ENCODE peak calls at places on chromosome 13, in seven cellular contexts. Q is substantia nigra; X is osteoblast; I is IMR-90; N is astrocyte; R is CD8-positive, alpha-beta memory T cell; W is Peyer's patch. M is an unnamed sample.

GRCh38 chr13:90622547-90622946 is 724.9 kb upstream of the MIR17HG start:
- DNase-seq in W (no peak), I (no peak), Q (no peak), R (no peak), X (no peak), N (peak), M (no peak)

GRCh38 chr13:109146912-109147624 is 517.7 kb downstream of the MYO16 start:
- DNase-seq in R (no peak), N (peak), X (no peak), I (peak), Q (no peak), W (no peak), M (no peak)

GRCh38 chr13:110799246-110800236 is 86.0 kb downstream of the ING1 start:
- DNase-seq in Q (no peak), I (peak), X (peak), N (peak), W (no peak), R (no peak), M (no peak)

GRCh38 chr13:99218545-99218944 is 17.9 kb downstream of the UBAC2 start:
- DNase-seq in W (no peak), R (no peak), I (peak), Q (no peak), N (peak), X (no peak), M (no peak)

GRCh38 chr13:98804336-98804855 is 51.9 kb upstream of the SLC15A1 start:
- DNase-seq in R (no peak), W (peak), I (no peak), Q (no peak), X (no peak), N (no peak), M (no peak)

GRCh38 chr13:52665325-52665724 is 12.7 kb downstream of the SUGT1 start:
- DNase-seq in W (no peak), Q (no peak), R (no peak), N (no peak), I (peak), X (peak), M (no peak)

GRCh38 chr13:46575321-46575721 is 22.4 kb downstream of the LRCH1 start:
- DNase-seq in W (no peak), X (no peak), R (no peak), N (peak), I (peak), Q (no peak), M (no peak)

GRCh38 chr13:94251801-94252200 is 227.7 kb downstream of the DCT start:
- DNase-seq in R (no peak), I (peak), X (no peak), W (no peak), Q (no peak), N (peak), M (no peak)

GRCh38 chr13:38002596-38002995 is 133.0 kb upstream of the TRPC4 start:
- DNase-seq in W (no peak), X (no peak), N (no peak), I (no peak), R (no peak), Q (no peak), M (no peak)

GRCh38 chr13:48155850-48156249 is 60.9 kb upstream of the MED4 start:
- DNase-seq in Q (no peak), X (no peak), I (peak), R (peak), N (peak), W (no peak), M (no peak)

DNA sequence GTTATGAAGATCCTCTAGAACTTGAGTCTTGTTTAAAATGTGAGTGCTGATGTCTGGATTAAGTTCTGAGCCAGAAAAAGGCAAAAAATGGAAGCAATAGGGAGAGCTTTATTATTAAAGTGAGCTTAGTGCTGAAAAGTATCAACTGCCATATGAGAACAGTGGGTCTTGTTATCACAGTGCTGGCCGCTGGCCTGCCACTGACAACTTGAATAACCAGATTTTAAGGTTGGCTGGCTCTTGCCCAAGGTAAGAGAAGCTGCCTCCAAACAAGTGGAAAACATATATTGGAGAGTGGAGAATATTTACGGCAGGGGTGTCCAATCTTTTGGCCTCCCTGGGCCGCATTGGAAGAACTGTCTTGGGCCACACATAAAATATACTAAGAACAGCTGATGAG is 33.9 kb downstream of the NUFIP1 start:
- DNase-seq in W (no peak), X (no peak), R (no peak), Q (no peak), I (no peak), N (no peak), M (no peak)
- H3K27ac ChIP-seq in W (no peak), X (no peak), R (no peak), Q (no peak), I (no peak), N (no peak), M (no peak)

DNA sequence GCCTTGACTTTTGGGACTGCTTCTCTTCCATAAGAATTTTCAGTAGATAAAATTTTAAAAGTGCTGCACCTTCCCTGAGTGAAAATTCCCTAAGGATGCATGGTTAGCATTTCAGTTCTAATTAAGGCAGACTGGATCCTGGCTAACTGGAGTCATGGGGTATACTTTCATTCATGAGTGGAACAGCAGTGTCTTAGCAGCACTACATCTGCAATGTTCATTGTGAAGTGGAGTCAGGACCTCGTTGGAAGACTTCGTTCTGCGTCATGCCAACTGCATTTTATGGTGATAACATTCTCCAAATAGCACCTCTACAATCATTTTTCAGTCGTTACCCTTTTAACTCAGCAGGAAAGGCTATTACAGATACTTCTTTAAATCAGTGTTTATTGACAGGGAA is 25.5 kb downstream of the PHF11 start:
- DNase-seq in W (no peak), Q (no peak), R (no peak), X (peak), I (no peak), N (no peak), M (no peak)
- H3K27ac ChIP-seq in W (no peak), Q (no peak), R (no peak), X (no peak), I (no peak), N (no peak), M (no peak)

GRCh38 chr13:23081246-23081645 is 99.5 kb upstream of the SGCG start:
- DNase-seq in R (no peak), I (peak), N (peak), Q (no peak), X (no peak), W (no peak), M (no peak)

GRCh38 chr13:23087884-23088283 is 92.9 kb upstream of the SGCG start:
- DNase-seq in Q (no peak), W (no peak), R (no peak), X (peak), I (peak), N (no peak), M (no peak)

GRCh38 chr13:23081901-23082300 is 98.9 kb upstream of the SGCG start:
- DNase-seq in Q (no peak), N (no peak), R (no peak), I (no peak), W (no peak), X (no peak), M (no peak)

DNA sequence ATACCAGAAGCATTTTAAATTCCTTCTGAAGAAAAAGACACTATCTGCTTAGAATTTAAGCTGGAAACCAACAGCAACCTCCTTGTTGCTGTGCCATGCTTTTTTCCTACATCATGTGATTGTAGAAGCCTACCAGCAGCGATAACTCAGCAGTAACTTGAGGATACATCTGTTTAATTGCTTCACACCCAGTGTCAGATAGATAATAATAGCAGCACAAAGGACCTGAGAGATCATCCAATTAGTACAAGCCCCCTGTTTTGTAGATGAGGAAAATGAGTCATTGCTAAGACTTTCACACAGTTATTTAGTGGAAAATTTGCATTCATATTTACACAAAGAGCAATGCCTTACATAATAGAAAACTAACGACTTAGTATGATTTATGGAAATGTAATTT is 93.8 kb upstream of the SGCG start:
- DNase-seq in X (no peak), Q (no peak), N (no peak), W (no peak), I (no peak), R (no peak), M (no peak)
- H3K27ac ChIP-seq in X (no peak), Q (no peak), N (no peak), W (no peak), I (no peak), R (no peak), M (no peak)

DNA sequence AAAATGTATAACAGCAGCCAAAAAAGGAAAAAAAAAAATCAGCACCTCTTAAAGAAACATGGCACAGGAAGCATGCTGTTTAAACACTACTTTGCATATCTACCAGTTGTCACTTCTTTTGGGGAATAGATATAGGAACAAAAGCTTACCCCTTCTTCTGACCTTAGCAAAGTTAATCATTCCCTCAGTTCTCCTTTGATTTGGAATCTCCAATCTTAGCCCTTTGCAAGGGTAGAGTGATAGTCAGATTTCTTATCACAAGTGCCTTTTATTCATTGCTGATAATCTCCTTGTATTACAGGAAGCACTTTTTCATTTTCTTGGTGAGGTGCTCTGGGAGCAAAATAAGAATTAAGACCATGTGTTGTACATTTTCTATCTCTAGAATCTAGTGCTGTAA is 1327.6 kb downstream of the OLFM4 start:
- DNase-seq in R (no peak), N (no peak), W (no peak), Q (no peak), X (no peak), I (no peak), M (no peak)
- H3K27ac ChIP-seq in R (no peak), N (no peak), W (no peak), Q (no peak), X (no peak), I (no peak), M (no peak)

GRCh38 chr13:76886292-76887061 is at the start of gene KCTD12:
- DNase-seq in N (peak), X (peak), R (peak), I (peak), W (peak), Q (peak), M (no peak)

GRCh38 chr13:76884167-76884566 is 2.0 kb downstream of the KCTD12 start:
- DNase-seq in I (no peak), W (peak), R (no peak), X (peak), Q (no peak), N (no peak), M (no peak)

GRCh38 chr13:76886005-76886291 is 257 bp downstream of the KCTD12 start:
- DNase-seq in N (no peak), I (no peak), Q (no peak), W (peak), X (no peak), R (no peak), M (no peak)

GRCh38 chr13:76884571-76885202 is 1.5 kb downstream of the KCTD12 start:
- DNase-seq in Q (no peak), I (peak), X (peak), N (peak), W (no peak), R (no peak), M (no peak)

DNA sequence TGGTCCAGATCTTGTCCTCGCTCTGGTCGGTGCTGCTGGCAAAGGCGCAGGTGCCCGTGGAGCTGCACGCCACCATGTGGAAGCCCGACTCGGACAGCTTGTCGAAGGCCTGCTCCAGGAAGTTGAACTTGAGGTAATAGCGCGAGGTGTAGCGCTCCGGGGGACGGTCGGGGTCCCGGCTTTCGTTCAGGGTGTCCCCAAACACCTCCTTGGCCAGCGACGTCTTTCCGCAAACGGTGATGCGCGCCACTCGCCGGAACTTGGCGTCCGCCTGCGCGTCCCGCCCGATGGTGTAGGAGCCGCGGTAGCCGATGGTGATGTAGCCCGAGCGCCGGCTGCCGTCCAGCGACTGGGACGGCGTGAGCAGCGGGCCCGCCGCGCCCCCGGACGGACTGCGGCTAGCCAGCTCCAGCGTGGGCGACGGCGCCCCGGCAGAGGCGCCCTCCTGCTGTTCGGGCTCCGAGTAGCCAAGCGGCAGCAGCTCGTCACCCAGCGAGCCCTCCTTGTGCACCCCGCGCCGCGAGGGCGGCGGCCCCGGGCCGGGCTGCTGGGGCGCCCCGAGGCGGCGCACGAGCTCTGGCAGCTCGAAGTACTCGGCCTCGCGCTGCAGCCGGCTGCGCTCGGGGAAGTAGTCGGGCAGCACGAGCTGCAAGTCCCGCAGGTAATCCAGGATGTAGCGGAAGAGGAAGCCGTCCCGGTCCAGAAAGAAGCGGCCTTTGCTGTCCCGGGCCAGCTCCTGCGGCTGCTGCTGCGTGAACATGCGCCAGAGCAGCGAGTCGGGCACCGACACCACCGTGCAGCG is 801 bp downstream of the KCTD12 start:
- DNase-seq in X (peak), R (peak), W (peak), N (peak), I (peak), Q (no peak), M (peak)
- H3K27ac ChIP-seq in X (peak), R (no peak), W (peak), N (no peak), I (peak), Q (peak), M (peak)

GRCh38 chr13:40657307-40657706 is 9.1 kb downstream of the FOXO1 start:
- DNase-seq in Q (no peak), R (no peak), N (no peak), I (no peak), X (no peak), W (no peak), M (no peak)
- H3K27ac ChIP-seq in Q (no peak), R (no peak), N (no peak), I (no peak), X (no peak), W (no peak), M (no peak)

DNA sequence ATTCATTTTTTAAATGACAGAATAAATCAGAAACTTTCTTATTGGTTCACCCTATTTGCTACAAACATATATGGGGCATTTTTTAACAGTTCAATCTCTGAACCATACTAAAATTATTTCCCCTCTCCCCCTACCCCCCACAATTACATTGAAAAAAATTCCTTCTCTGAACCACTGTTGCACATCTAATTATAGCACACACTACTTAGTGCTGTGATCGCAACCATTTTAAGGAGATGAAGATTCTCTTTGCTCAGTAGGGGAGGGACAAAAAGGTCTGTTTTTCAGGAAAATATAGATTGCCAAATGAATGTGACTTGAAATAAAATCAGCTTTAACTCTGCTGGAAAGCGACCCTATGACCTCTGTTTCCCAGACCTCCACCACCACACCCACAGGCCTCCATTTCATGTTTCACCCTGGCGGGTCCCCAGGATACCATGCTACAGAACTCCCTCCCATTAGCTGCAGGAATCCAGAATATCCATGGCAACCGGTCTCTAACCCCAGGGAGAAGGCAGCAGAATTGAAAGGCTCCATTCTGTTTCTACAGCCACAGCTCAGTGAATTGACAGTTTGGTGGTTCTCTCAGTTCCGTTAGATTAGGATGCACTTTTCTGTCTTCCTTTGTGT is 286.4 kb downstream of the TBC1D4 start:
- DNase-seq in W (no peak), N (no peak), X (no peak), R (no peak), Q (no peak), I (no peak), M (no peak)
- H3K27ac ChIP-seq in W (no peak), N (no peak), X (peak), R (no peak), Q (no peak), I (no peak), M (no peak)

GRCh38 chr13:40187324-40187795 is 479.1 kb downstream of the FOXO1 start:
- DNase-seq in R (peak), X (no peak), W (peak), I (no peak), N (no peak), Q (no peak), M (no peak)
- H3K27ac ChIP-seq in R (no peak), X (no peak), W (peak), I (no peak), N (no peak), Q (peak), M (no peak)

M was measured in caudate nucleus.